ENCODE peak calls at places on chromosome 9, in four cellular contexts. O is Peyer's patch; M is CD8-positive, alpha-beta T cell; I is lung. A is an unnamed sample.

GRCh38 chr9:132071847-132072507 is 7.7 kb downstream of the MED27 start:
- DNase-seq in I (no peak), O (no peak), M (no peak), A (no peak)

GRCh38 chr9:99433555-99433954 is 211.5 kb downstream of the SEC61B start:
- DNase-seq in O (no peak), M (no peak), I (peak; percentile 74), A (no peak)

GRCh38 chr9:132627120-132627519 is 42.7 kb downstream of the DDX31 start:
- DNase-seq in I (no peak), M (no peak), O (no peak), A (no peak)

GRCh38 chr9:101477736-101478135 is 42.2 kb upstream of the ALDOB start:
- DNase-seq in O (no peak), I (no peak), M (no peak), A (no peak)

GRCh38 chr9:116073826-116074225 is 79.8 kb upstream of the PAPPA start:
- DNase-seq in O (no peak), M (no peak), I (no peak), A (no peak)

GRCh38 chr9:4137234-4137633 is 162.6 kb downstream of the GLIS3 start:
- DNase-seq in O (no peak), M (no peak), I (no peak), A (no peak)

GRCh38 chr9:16726023-16726422 is 144.4 kb downstream of the BNC2 start:
- DNase-seq in M (no peak), O (no peak), I (no peak), A (no peak)

GRCh38 chr9:72952914-72953313 is at the start of gene ALDH1A1:
- DNase-seq in O (no peak), I (peak; percentile 42), M (no peak), A (no peak)

GRCh38 chr9:98879958-98880300 is 63.8 kb upstream of the COL15A1 start:
- DNase-seq in M (no peak), O (no peak), I (no peak), A (no peak)

GRCh38 chr9:13049223-13049622 is 230.3 kb downstream of the MPDZ start:
- DNase-seq in M (no peak), I (no peak), O (no peak), A (no peak)

GRCh38 chr9:14314424-14314928 is 535 bp upstream of the NFIB start:
- DNase-seq in I (peak; percentile 83), M (no peak), O (peak; percentile 88), A (no peak)

GRCh38 chr9:17837931-17838330 is 259.1 kb downstream of the SH3GL2 start:
- DNase-seq in M (no peak), O (no peak), I (no peak), A (no peak)

GRCh38 chr9:37787059-37787458 is 2.2 kb upstream of the EXOSC3 start:
- DNase-seq in O (no peak), M (no peak), I (no peak), A (no peak)

GRCh38 chr9:91813261-91813795 is 136.7 kb downstream of the ROR2 start:
- DNase-seq in M (no peak), I (no peak), O (no peak), A (no peak)

GRCh38 chr9:114178076-114178475 is 22.7 kb downstream of the COL27A1 start:
- DNase-seq in M (no peak), I (no peak), O (no peak), A (no peak)

GRCh38 chr9:89448381-89448780 is 49.5 kb downstream of the SEMA4D start:
- DNase-seq in M (no peak), O (no peak), I (no peak), A (no peak)

GRCh38 chr9:116899337-116900006 is 212.4 kb downstream of the TRIM32 start:
- DNase-seq in M (no peak), O (no peak), I (no peak), A (no peak)

GRCh38 chr9:4604678-4605095 is 57.4 kb upstream of the PLPP6 start:
- DNase-seq in O (no peak), I (peak; percentile 71), M (no peak), A (no peak)

GRCh38 chr9:107504585-107505455 is 15.3 kb upstream of the KLF4 start:
- DNase-seq in O (no peak), M (no peak), I (peak; percentile 43), A (no peak)

GRCh38 chr9:132486706-132487350 is 76.8 kb downstream of the CFAP77 start:
- DNase-seq in O (no peak), M (peak; percentile 10), I (no peak), A (peak; percentile 13)

GRCh38 chr9:118003240-118003639 is 299.0 kb downstream of the TLR4 start:
- DNase-seq in M (no peak), O (no peak), I (no peak), A (no peak)

GRCh38 chr9:99294850-99295461 is 72.9 kb downstream of the SEC61B start:
- DNase-seq in M (no peak), O (no peak), I (no peak), A (no peak)

GRCh38 chr9:124381073-124381945 is 33.9 kb downstream of the PSMB7 start:
- DNase-seq in O (no peak), M (no peak), I (no peak), A (no peak)

GRCh38 chr9:134432471-134432870 is 106.2 kb downstream of the RXRA start:
- DNase-seq in O (no peak), I (no peak), M (no peak), A (no peak)

GRCh38 chr9:114611516-114612271 is 603 bp downstream of the TMEM268 start:
- DNase-seq in I (peak; percentile 58), O (peak; percentile 80), M (peak; percentile 22), A (peak; percentile 30)

GRCh38 chr9:109098221-109098959 is 21.4 kb downstream of the TMEM245 start:
- DNase-seq in M (no peak), I (no peak), O (no peak), A (no peak)

GRCh38 chr9:70229579-70229978 is 29.2 kb upstream of the SMC5 start:
- DNase-seq in M (no peak), O (no peak), I (no peak), A (no peak)

GRCh38 chr9:115002371-115003120 is 72.2 kb upstream of the TNFSF8 start:
- DNase-seq in O (no peak), M (no peak), I (no peak), A (no peak)

GRCh38 chr9:92725266-92725545 is 39.4 kb downstream of the BICD2 start:
- DNase-seq in M (no peak), I (no peak), O (no peak), A (no peak)

GRCh38 chr9:91346644-91347043 is 15.1 kb downstream of the AUH start:
- DNase-seq in M (no peak), I (no peak), O (no peak), A (no peak)

GRCh38 chr9:72856985-72857631 is 95.7 kb downstream of the ALDH1A1 start:
- DNase-seq in I (no peak), M (no peak), O (no peak), A (no peak)

GRCh38 chr9:21334603-21334968 is 618 bp downstream of the KLHL9 start:
- DNase-seq in O (no peak), M (no peak), I (no peak), A (no peak)

GRCh38 chr9:97284798-97285197 is 22.7 kb upstream of the CCDC180 start:
- DNase-seq in O (no peak), I (no peak), M (no peak), A (no peak)
- TF ChIP-seq CTCF in O (no peak), I (no peak), M (no peak), A (peak; percentile 27)

GRCh38 chr9:82923410-82924242 is 139.3 kb downstream of the RASEF start:
- DNase-seq in M (no peak), I (no peak), O (no peak), A (no peak)
- H3K27ac ChIP-seq in M (no peak overlapping the region), I (no peak overlapping the region), O (no peak overlapping the region), A (no peak overlapping the region)

DNA sequence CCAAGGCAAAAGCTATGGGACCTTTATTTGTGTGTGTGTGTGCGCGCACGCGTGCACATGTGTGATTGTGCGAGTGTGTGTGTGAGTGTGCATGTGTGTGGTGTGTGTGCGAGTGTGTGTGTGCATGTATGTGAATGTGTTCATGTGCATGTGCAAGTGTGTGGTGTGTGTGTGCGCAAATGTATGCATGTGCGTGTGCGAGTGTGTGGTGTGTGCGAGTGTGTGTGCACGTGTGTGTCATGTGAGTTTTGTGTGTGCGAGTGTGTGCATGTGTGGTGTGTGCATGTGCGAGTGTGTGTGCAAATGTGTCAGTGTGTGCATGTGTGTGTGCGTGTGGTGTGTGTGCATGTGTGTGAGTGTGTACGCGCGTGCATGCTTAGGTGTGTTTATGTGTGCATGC is 11.1 kb upstream of the GLT6D1 start:
- DNase-seq in O (no peak), M (no peak), I (no peak), A (no peak)
- H3K9me3 ChIP-seq in O (no peaks in the 10 kb centered on the region), M (peaks cover 20% of the 10 kb centered on the region), I (peaks cover 15% of the 10 kb centered on the region), A (peaks cover 32% of the 10 kb centered on the region)

GRCh38 chr9:120776788-120777187 is 16.4 kb downstream of the FBXW2 start:
- DNase-seq in I (no peak), M (no peak), O (no peak), A (no peak)

GRCh38 chr9:120777229-120777628 is 16.0 kb downstream of the FBXW2 start:
- DNase-seq in I (no peak), M (no peak), O (no peak), A (no peak)

GRCh38 chr9:120775859-120776258 is 17.4 kb downstream of the FBXW2 start:
- DNase-seq in I (no peak), M (no peak), O (no peak), A (no peak)

GRCh38 chr9:120773218-120773617 is 20.0 kb downstream of the FBXW2 start:
- DNase-seq in I (no peak), M (no peak), O (no peak), A (no peak)

DNA sequence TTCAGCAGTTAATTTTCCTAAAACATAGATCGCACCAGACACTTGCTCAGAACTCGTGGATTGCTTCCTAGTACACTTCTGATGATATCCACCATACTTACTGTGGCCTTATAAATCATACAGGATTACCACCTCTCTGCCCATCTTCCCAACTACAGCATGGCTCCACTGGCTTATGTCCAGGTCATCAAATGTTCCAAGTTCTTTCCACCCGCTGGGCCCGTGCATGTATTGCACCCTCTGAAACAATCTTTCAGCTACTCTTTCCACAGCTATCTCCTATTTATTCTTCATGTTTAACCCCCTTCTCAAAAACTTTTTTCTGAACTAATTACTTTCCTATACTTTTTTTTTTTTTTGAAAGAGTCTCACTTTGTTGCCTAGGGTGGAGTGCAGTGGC is 18.5 kb downstream of the FBXW2 start:
- DNase-seq in M (no peak), I (no peak), O (no peak), A (no peak)
- TF ChIP-seq CTCF in M (no peak), I (no peak), O (no peak), A (no peak)

GRCh38 chr9:84670801-84671153 is 1.2 kb downstream of the NTRK2 start:
- DNase-seq in O (no peak), I (no peak), M (no peak), A (no peak)
- H3K27ac ChIP-seq in O (no peak overlapping the region), I (no peak overlapping the region), M (no peak overlapping the region), A (no peak overlapping the region)

GRCh38 chr9:8255852-8256251 is 456.3 kb upstream of the DMAC1 start:
- DNase-seq in M (no peak), O (no peak), I (no peak), A (no peak)
- H3K9me3 ChIP-seq in M (no peaks in the 10 kb centered on the region), O (no peaks in the 10 kb centered on the region), I (peaks cover 2% of the 10 kb centered on the region), A (no peaks in the 10 kb centered on the region)

GRCh38 chr9:126317513-126317912 is 9.1 kb upstream of the MVB12B start:
- DNase-seq in I (no peak), O (no peak), M (peak; percentile 30), A (peak; percentile 30)
- TF ChIP-seq CTCF in I (peak; percentile 31), O (peak; percentile 52), M (peak; percentile 71), A (peak; percentile 66)

A was measured in CD4-positive, alpha-beta T cell.